ENCODE peak calls at places on chromosome 2, in nine cellular contexts. T is KG1, P is T47D, A is mesothelial cell of epicardium, F is left lobe of liver, Q is MM.1S, V is GM04503, L is kidney glomerular epithelial cell, Z is AG08396. G is an unnamed sample.

GRCh38 chr2:45607701-45608100 is 3.4 kb downstream of the SRBD1 start:
- DNase-seq in T (no peak), P (no peak), A (no peak), F (no peak), Q (no peak), V (no peak), L (no peak), Z (peak; percentile 31), G (peak; percentile 15)

GRCh38 chr2:197137826-197138480 is 172.6 kb downstream of the ANKRD44 start:
- DNase-seq in T (no peak), P (no peak), A (no peak), F (no peak), Q (no peak), V (no peak), L (no peak), Z (no peak), G (no peak)

GRCh38 chr2:223936862-223937326 is 8.2 kb downstream of the WDFY1 start:
- DNase-seq in T (no peak), P (no peak), A (no peak), F (no peak), Q (no peak), V (no peak), L (no peak), Z (no peak), G (no peak)

GRCh38 chr2:11889101-11889850 is 142.8 kb downstream of the LPIN1 start:
- DNase-seq in T (no peak), P (no peak), A (no peak), F (no peak), Q (no peak), V (peak; percentile 27), L (no peak), Z (no peak), G (no peak)

GRCh38 chr2:103459302-103459701 is 697.5 kb downstream of the TMEM182 start:
- DNase-seq in T (no peak), P (peak; percentile 17), A (no peak), F (no peak), Q (no peak), V (no peak), L (no peak), Z (no peak), G (no peak)

GRCh38 chr2:46490521-46491141 is 11.3 kb downstream of the TMEM247 start:
- DNase-seq in T (no peak), P (no peak), A (no peak), F (no peak), Q (no peak), V (no peak), L (no peak), Z (peak; percentile 46), G (peak; percentile 41)

GRCh38 chr2:58875462-58875861 is 634.3 kb upstream of the FANCL start:
- DNase-seq in T (no peak), P (no peak), A (no peak), F (no peak), Q (no peak), V (no peak), L (no peak), Z (no peak), G (no peak)

GRCh38 chr2:174697267-174697666 is 67.0 kb downstream of the CHRNA1 start:
- DNase-seq in T (peak; percentile 46), P (peak; percentile 71), A (peak; percentile 50), F (peak; percentile 60), Q (peak; percentile 77), V (no peak), L (peak; percentile 14), Z (peak; percentile 81), G (peak; percentile 86)

G was measured in AG20443.